ENCODE peak calls at places on chromosomes 16 and 17, in nine cellular contexts. K is sigmoid colon; C is GM04504; Z is stimulated activated CD8-positive, alpha-beta memory T cell treated with anti-CD3 and anti-CD28 coated beads, Interleukin-12 subunit alpha, Interleukin-12 subunit beta, amount 100 ng/mL, for 1 hour; D is BE2C; E is posterior vena cava; Q is fibroblast of the aortic adventitia; L is mammary epithelial cell; S is adipocyte. U is an unnamed sample.

GRCh38 chr17:76812248-76812647 is 56.0 kb upstream of the MGAT5B start:
- DNase-seq in K (no peak), C (no peak), Z (no peak), D (no peak), E (no peak), Q (peak; percentile 3), L (no peak), S (no peak), U (no peak)

GRCh38 chr16:830107-830870 is 29.8 kb upstream of the GNG13 start:
- DNase-seq in K (no peak), C (no peak), Z (no peak), D (no peak), E (peak; percentile 76), Q (no peak), L (no peak), S (no peak), U (no peak)

GRCh38 chr16:6133009-6133408 is 1035.4 kb upstream of the EEF2KMT start:
- DNase-seq in K (no peak), C (no peak), Z (no peak), D (no peak), E (no peak), Q (no peak), L (no peak), S (no peak), U (no peak)

GRCh38 chr17:32483451-32484019 is 3.3 kb upstream of the CDK5R1 start:
- DNase-seq in K (peak; percentile 81), C (peak; percentile 69), Z (no peak), D (peak; percentile 34), E (peak; percentile 89), Q (peak; percentile 76), L (no peak), S (peak; percentile 45), U (peak; percentile 72)

GRCh38 chr16:86158688-86159360 is 259.9 kb downstream of the IRF8 start:
- DNase-seq in K (no peak), C (no peak), Z (no peak), D (no peak), E (no peak), Q (no peak), L (no peak), S (peak; percentile 22), U (no peak)

GRCh38 chr16:51154271-51155171 is 3.5 kb upstream of the SALL1 start:
- DNase-seq in K (no peak), C (no peak), Z (no peak), D (no peak), E (no peak), Q (no peak), L (no peak), S (no peak), U (no peak)

GRCh38 chr16:51508813-51509212 is 357.7 kb upstream of the SALL1 start:
- DNase-seq in K (no peak), C (peak; percentile 41), Z (no peak), D (no peak), E (no peak), Q (peak; percentile 87), L (no peak), S (peak; percentile 46), U (no peak)

GRCh38 chr16:77043076-77043475 is 147.9 kb upstream of the MON1B start:
- DNase-seq in K (no peak), C (peak; percentile 8), Z (no peak), D (peak; percentile 36), E (no peak), Q (peak; percentile 43), L (peak; percentile 1), S (peak; percentile 62), U (no peak)

GRCh38 chr16:88991813-88992350 is 14.9 kb upstream of the CBFA2T3 start:
- DNase-seq in K (no peak), C (no peak), Z (no peak), D (no peak), E (no peak), Q (no peak), L (no peak), S (no peak), U (no peak)

GRCh38 chr16:52597772-52598483 is 51.0 kb upstream of the TOX3 start:
- DNase-seq in K (no peak), C (no peak), Z (no peak), D (no peak), E (no peak), Q (no peak), L (no peak), S (no peak), U (no peak)

GRCh38 chr17:49815761-49816281 is 27.3 kb downstream of the KAT7 start:
- DNase-seq in K (no peak), C (no peak), Z (no peak), D (no peak), E (no peak), Q (no peak), L (peak; percentile 41), S (no peak), U (no peak)

GRCh38 chr16:3480901-3481695 is 14.2 kb downstream of the C16orf90 start:
- DNase-seq in K (no peak), C (no peak), Z (no peak), D (no peak), E (no peak), Q (no peak), L (no peak), S (no peak), U (no peak)

GRCh38 chr17:64773836-64774761 is 112.0 kb upstream of the SMURF2 start:
- DNase-seq in K (no peak), C (peak; percentile 16), Z (no peak), D (peak; percentile 55), E (no peak), Q (peak; percentile 51), L (peak; percentile 83), S (peak; percentile 38), U (peak; percentile 61)

GRCh38 chr17:75636381-75637142 is 3.3 kb downstream of the SMIM5 start:
- DNase-seq in K (no peak), C (no peak), Z (no peak), D (no peak), E (no peak), Q (no peak), L (no peak), S (no peak), U (no peak)

GRCh38 chr17:17994271-17994670 is 21.6 kb downstream of the DRC3 start:
- DNase-seq in K (no peak), C (no peak), Z (no peak), D (peak; percentile 64), E (peak; percentile 69), Q (peak; percentile 12), L (no peak), S (peak; percentile 19), U (peak; percentile 0)

GRCh38 chr16:8346291-8346690 is 244.0 kb downstream of the TMEM114 start:
- DNase-seq in K (no peak), C (no peak), Z (no peak), D (no peak), E (no peak), Q (no peak), L (no peak), S (peak; percentile 3), U (peak; percentile 2)